ENCODE peak calls at places on chromosomes 13 and 19, in five cellular contexts. One of them, this sample, is unnamed. For H3K36me3, the result is how much of the 10 kb centered on the place peaks cover.

GRCh38 chr13:54241719-54242118 is 1213.1 kb downstream of the OLFM4 start:
- DNase-seq in neural progenitor cell: no peak
- DNase-seq in SK-N-SH: no peak
- DNase-seq in HCT116: no peak
- DNase-seq in PC-3: no peak
- DNase-seq in this sample: no peak

GRCh38 chr19:11127905-11128304 is 27.7 kb downstream of the SPC24 start:
- DNase-seq in PC-3: no peak
- DNase-seq in SK-N-SH: no peak
- DNase-seq in neural progenitor cell: no peak
- DNase-seq in HCT116: no peak
- DNase-seq in this sample: no peak

GRCh38 chr13:113320226-113320875 is 23.3 kb downstream of the LAMP1 start:
- DNase-seq in neural progenitor cell: no peak
- DNase-seq in HCT116: no peak
- DNase-seq in SK-N-SH: no peak
- DNase-seq in PC-3: no peak
- DNase-seq in this sample: no peak

GRCh38 chr13:112968910-112969691 is at the start of gene MCF2L:
- DNase-seq in SK-N-SH: peak
- DNase-seq in HCT116: no peak
- DNase-seq in neural progenitor cell: peak
- DNase-seq in PC-3: peak
- DNase-seq in this sample: peak

GRCh38 chr13:24709186-24709913 is 29.1 kb downstream of the ATP12A start:
- DNase-seq in HCT116: no peak
- DNase-seq in neural progenitor cell: no peak
- DNase-seq in SK-N-SH: no peak
- DNase-seq in PC-3: no peak
- DNase-seq in this sample: no peak

GRCh38 chr19:48102870-48103751 is 7.5 kb downstream of the PLA2G4C start:
- DNase-seq in neural progenitor cell: peak
- DNase-seq in SK-N-SH: peak
- DNase-seq in PC-3: peak
- DNase-seq in HCT116: peak
- DNase-seq in this sample: peak

GRCh38 chr19:14835011-14835410 is at the start of the genes OR7A5 and OR7C1:
- DNase-seq in SK-N-SH: no peak
- DNase-seq in neural progenitor cell: no peak
- DNase-seq in PC-3: no peak
- DNase-seq in HCT116: no peak
- DNase-seq in this sample: no peak

GRCh38 chr19:14559916-14560775 is 11.7 kb downstream of the NDUFB7 start:
- DNase-seq in PC-3: no peak
- DNase-seq in HCT116: no peak
- DNase-seq in neural progenitor cell: no peak
- DNase-seq in SK-N-SH: no peak
- DNase-seq in this sample: no peak

GRCh38 chr13:87280139-87280538 is 391.0 kb upstream of the SLITRK5 start:
- DNase-seq in PC-3: peak
- DNase-seq in SK-N-SH: no peak
- DNase-seq in neural progenitor cell: no peak
- DNase-seq in HCT116: no peak
- DNase-seq in this sample: no peak

GRCh38 chr19:17194608-17195007 is 20.5 kb upstream of the USE1 start:
- DNase-seq in neural progenitor cell: no peak
- DNase-seq in SK-N-SH: no peak
- DNase-seq in PC-3: no peak
- DNase-seq in HCT116: no peak
- DNase-seq in this sample: no peak

GRCh38 chr19:17200408-17201079 is 14.6 kb upstream of the USE1 start:
- DNase-seq in neural progenitor cell: no peak
- DNase-seq in SK-N-SH: peak
- DNase-seq in HCT116: no peak
- DNase-seq in PC-3: no peak
- DNase-seq in this sample: no peak

GRCh38 chr19:17195106-17195505 is 20.1 kb upstream of the USE1 start:
- DNase-seq in neural progenitor cell: no peak
- DNase-seq in SK-N-SH: no peak
- DNase-seq in HCT116: no peak
- DNase-seq in PC-3: no peak
- DNase-seq in this sample: no peak

GRCh38 chr19:17196610-17197009 is 18.5 kb upstream of the USE1 start:
- DNase-seq in neural progenitor cell: no peak
- DNase-seq in PC-3: no peak
- DNase-seq in SK-N-SH: no peak
- DNase-seq in HCT116: no peak
- DNase-seq in this sample: no peak

GRCh38 chr19:17197666-17198065 is 17.5 kb upstream of the USE1 start:
- DNase-seq in neural progenitor cell: no peak
- DNase-seq in HCT116: no peak
- DNase-seq in SK-N-SH: no peak
- DNase-seq in PC-3: no peak
- DNase-seq in this sample: no peak
- H3K36me3 ChIP-seq in neural progenitor cell: under half
- H3K36me3 ChIP-seq in HCT116: under half
- H3K36me3 ChIP-seq in SK-N-SH: under half
- H3K36me3 ChIP-seq in PC-3: under half
- H3K36me3 ChIP-seq in this sample: under half

DNA sequence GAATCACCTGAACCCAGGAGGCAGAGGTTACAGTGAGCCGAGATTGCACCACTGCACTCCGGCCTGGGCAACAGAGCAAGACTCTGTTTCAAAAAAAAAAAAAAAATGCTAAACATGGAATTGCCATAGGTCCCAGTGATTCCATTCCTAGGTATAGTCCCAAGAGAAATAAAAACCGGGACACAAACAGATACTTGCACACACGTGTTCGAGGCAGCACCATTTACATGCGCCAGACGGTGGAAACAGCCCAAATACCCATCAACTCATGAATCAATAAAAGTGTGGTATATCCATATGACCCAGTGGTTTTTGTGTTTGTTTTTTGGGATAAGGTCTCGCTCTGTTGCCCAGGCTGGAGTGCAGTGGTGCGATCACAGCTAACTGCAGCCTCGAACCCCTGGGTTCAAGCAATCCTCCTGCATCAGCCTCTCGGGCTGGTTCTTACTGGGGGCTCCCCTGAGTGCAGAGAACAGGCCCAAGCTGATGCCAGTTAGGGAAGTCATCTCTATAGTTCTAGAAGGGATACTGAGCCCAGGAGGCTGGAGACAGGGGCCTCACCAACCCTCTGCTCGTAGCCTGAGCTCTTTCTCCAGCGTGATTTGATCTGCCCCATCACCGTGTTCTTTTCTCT is 8.5 kb downstream of the KLF2 start:
- DNase-seq in neural progenitor cell: no peak
- DNase-seq in PC-3: no peak
- DNase-seq in HCT116: no peak
- DNase-seq in SK-N-SH: no peak
- DNase-seq in this sample: no peak
- TF ChIP-seq EZH2phosphoT487 in neural progenitor cell: no peak
- TF ChIP-seq EZH2phosphoT487 in PC-3: no peak
- TF ChIP-seq EZH2phosphoT487 in HCT116: no peak
- TF ChIP-seq EZH2phosphoT487 in SK-N-SH: no peak
- TF ChIP-seq EZH2phosphoT487 in this sample: no peak

GRCh38 chr19:31347356-31347755 is 1.9 kb downstream of the TSHZ3 start:
- DNase-seq in HCT116: no peak
- DNase-seq in neural progenitor cell: no peak
- DNase-seq in PC-3: no peak
- DNase-seq in SK-N-SH: no peak
- DNase-seq in this sample: peak
- H3K36me3 ChIP-seq in HCT116: under half
- H3K36me3 ChIP-seq in neural progenitor cell: under half
- H3K36me3 ChIP-seq in PC-3: under half
- H3K36me3 ChIP-seq in SK-N-SH: under half
- H3K36me3 ChIP-seq in this sample: under half

GRCh38 chr19:16068696-16069259 is 7.5 kb upstream of the TPM4 start:
- DNase-seq in PC-3: peak
- DNase-seq in SK-N-SH: no peak
- DNase-seq in HCT116: no peak
- DNase-seq in neural progenitor cell: no peak
- DNase-seq in this sample: no peak

GRCh38 chr19:16069813-16070365 is 6.4 kb upstream of the TPM4 start:
- DNase-seq in HCT116: no peak
- DNase-seq in neural progenitor cell: no peak
- DNase-seq in PC-3: peak
- DNase-seq in SK-N-SH: no peak
- DNase-seq in this sample: no peak

GRCh38 chr19:16064209-16064889 is 11.9 kb upstream of the TPM4 start:
- DNase-seq in HCT116: no peak
- DNase-seq in neural progenitor cell: no peak
- DNase-seq in SK-N-SH: no peak
- DNase-seq in PC-3: no peak
- DNase-seq in this sample: no peak

GRCh38 chr19:16067205-16067938 is 8.9 kb upstream of the TPM4 start:
- DNase-seq in neural progenitor cell: no peak
- DNase-seq in PC-3: peak
- DNase-seq in SK-N-SH: no peak
- DNase-seq in HCT116: peak
- DNase-seq in this sample: peak

GRCh38 chr19:16066611-16067104 is 9.6 kb upstream of the TPM4 start:
- DNase-seq in HCT116: peak
- DNase-seq in neural progenitor cell: no peak
- DNase-seq in PC-3: peak
- DNase-seq in SK-N-SH: peak
- DNase-seq in this sample: peak
- TF ChIP-seq EZH2phosphoT487 in HCT116: no peak
- TF ChIP-seq EZH2phosphoT487 in neural progenitor cell: no peak
- TF ChIP-seq EZH2phosphoT487 in PC-3: no peak
- TF ChIP-seq EZH2phosphoT487 in SK-N-SH: no peak
- TF ChIP-seq EZH2phosphoT487 in this sample: no peak